ENCODE peak calls at places on chromosome 10, in five cellular contexts. Z is upper lobe of right lung, E is T-helper 9 cell, T is H1, F is thyroid gland. X is an unnamed sample.

GRCh38 chr10:77563638-77564270 is 73.9 kb downstream of the KCNMA1 start:
- DNase-seq in Z (no peak), E (no peak), T (no peak), F (no peak), X (no peak)

GRCh38 chr10:123007558-123008378 is 827 bp downstream of the IKZF5 start:
- DNase-seq in Z (no peak), E (peak), T (no peak), F (peak), X (no peak)

GRCh38 chr10:114772496-114773196 is 48.9 kb upstream of the FHIP2A start:
- DNase-seq in Z (no peak), E (no peak), T (no peak), F (no peak), X (no peak)

GRCh38 chr10:78211476-78212110 is 177.9 kb downstream of the RPS24 start:
- DNase-seq in Z (no peak), E (no peak), T (no peak), F (peak), X (no peak)

GRCh38 chr10:95876756-95877155 is 31.0 kb upstream of the CC2D2B start:
- DNase-seq in Z (no peak), E (no peak), T (no peak), F (no peak), X (no peak)

GRCh38 chr10:73768881-73769280 is 13.0 kb upstream of the CHCHD1 start:
- DNase-seq in Z (no peak), E (peak), T (no peak), F (no peak), X (no peak)

GRCh38 chr10:101525848-101526247 is 62.2 kb downstream of the POLL start:
- DNase-seq in Z (no peak), E (no peak), T (no peak), F (no peak), X (no peak)

GRCh38 chr10:86102446-86102845 is 264.1 kb downstream of the GRID1 start:
- DNase-seq in Z (no peak), E (no peak), T (no peak), F (peak), X (no peak)

GRCh38 chr10:37124532-37124931 is 866 bp upstream of the ANKRD30A start:
- DNase-seq in Z (no peak), E (no peak), T (no peak), F (no peak), X (no peak)

GRCh38 chr10:18610517-18610916 is 40.9 kb downstream of the NSUN6 start:
- DNase-seq in Z (no peak), E (no peak), T (no peak), F (peak), X (no peak)

GRCh38 chr10:10120671-10121070 is 897.0 kb upstream of the CELF2 start:
- DNase-seq in Z (no peak), E (no peak), T (no peak), F (no peak), X (no peak)

GRCh38 chr10:10520391-10521385 is 497.0 kb upstream of the CELF2 start:
- DNase-seq in Z (no peak), E (no peak), T (no peak), F (no peak), X (no peak)

GRCh38 chr10:125017547-125018298 is 75.8 kb downstream of the ZRANB1 start:
- DNase-seq in Z (no peak), E (no peak), T (no peak), F (no peak), X (no peak)

X was measured in iPS DF 6.9.